ENCODE peak calls at places on chromosomes 11 and 22, in nine cellular contexts. O is CD4-positive, alpha-beta memory T cell; W is neural progenitor cell; Y is fibroblast of lung; Q is psoas muscle; P is CD8-positive, alpha-beta memory T cell; L is right atrium auricular region; N is thoracic aorta; C is mesendoderm. K is an unnamed sample. For H3K4me1, the result is how much of the 10 kb centered on the place peaks cover.

GRCh38 chr11:1938343-1939005 is 8.7 kb upstream of the MRPL23 start:
- DNase-seq in Y (no peak), O (peak), Q (peak), N (no peak), L (no peak), C (no peak), P (no peak), W (no peak), K (no peak)

GRCh38 chr11:75768112-75768908 is at the start of gene DGAT2:
- DNase-seq in O (peak), Y (peak), C (peak), W (peak), P (peak), L (peak), Q (peak), N (no peak), K (peak)

GRCh38 chr11:43486141-43486540 is 127.4 kb downstream of the TTC17 start:
- DNase-seq in W (no peak), P (no peak), Q (no peak), N (no peak), O (no peak), Y (no peak), L (no peak), C (no peak), K (no peak)

GRCh38 chr11:128361451-128362020 is 225.8 kb downstream of the ETS1 start:
- DNase-seq in Y (peak), L (no peak), P (no peak), W (no peak), Q (no peak), O (peak), C (no peak), N (no peak), K (no peak)

GRCh38 chr11:114176321-114176720 is 116.8 kb downstream of the ZBTB16 start:
- DNase-seq in L (no peak), P (no peak), W (no peak), N (no peak), C (no peak), Y (no peak), Q (peak), O (no peak), K (no peak)

GRCh38 chr11:33912405-33913361 is 20.8 kb upstream of the LMO2 start:
- DNase-seq in P (no peak), Q (peak), W (peak), O (no peak), N (no peak), L (no peak), Y (peak), C (peak), K (no peak)

GRCh38 chr11:31874631-31875191 is 63.6 kb upstream of the PAX6 start:
- DNase-seq in L (no peak), C (peak), W (peak), Q (no peak), Y (no peak), N (no peak), O (no peak), P (no peak), K (no peak)

GRCh38 chr11:69374110-69374981 is 80.4 kb downstream of the MYEOV start:
- DNase-seq in Y (no peak), W (no peak), P (no peak), O (no peak), Q (peak), N (no peak), C (no peak), L (peak), K (peak)

GRCh38 chr11:84686726-84687125 is 940.4 kb downstream of the DLG2 start:
- DNase-seq in C (peak), L (no peak), O (no peak), Q (no peak), P (no peak), W (no peak), Y (no peak), N (no peak), K (no peak)

GRCh38 chr11:104979839-104980238 is 11.5 kb upstream of the CASP4 start:
- DNase-seq in Y (no peak), P (no peak), W (no peak), Q (no peak), C (no peak), O (no peak), N (no peak), L (no peak), K (no peak)

GRCh38 chr11:78715639-78716311 is 141.1 kb upstream of the NARS2 start:
- DNase-seq in C (peak), Y (peak), O (no peak), L (no peak), P (no peak), N (peak), Q (no peak), W (peak), K (peak)

GRCh38 chr11:124897681-124898680 is at the start of gene ROBO4:
- DNase-seq in N (no peak), W (no peak), O (no peak), Y (peak), P (no peak), C (peak), Q (peak), L (no peak), K (no peak)

GRCh38 chr11:76657824-76658170 is 12.8 kb downstream of the LRRC32 start:
- DNase-seq in O (no peak), W (no peak), Y (no peak), L (no peak), C (no peak), P (no peak), Q (no peak), N (no peak), K (no peak)

GRCh38 chr11:119144825-119145476 is 3.9 kb upstream of the ABCG4 start:
- DNase-seq in Q (peak), C (peak), N (no peak), P (no peak), L (no peak), O (peak), Y (peak), W (peak), K (peak)

GRCh38 chr11:66070604-66071325 is 693 bp downstream of the PACS1 start:
- DNase-seq in P (no peak), L (peak), O (no peak), N (no peak), Q (peak), C (peak), W (peak), Y (peak), K (peak)

GRCh38 chr22:20435436-20436308 is 2.0 kb downstream of the SCARF2 start:
- DNase-seq in L (no peak), N (no peak), C (no peak), Y (no peak), O (no peak), Q (peak), P (no peak), W (no peak), K (no peak)

DNA sequence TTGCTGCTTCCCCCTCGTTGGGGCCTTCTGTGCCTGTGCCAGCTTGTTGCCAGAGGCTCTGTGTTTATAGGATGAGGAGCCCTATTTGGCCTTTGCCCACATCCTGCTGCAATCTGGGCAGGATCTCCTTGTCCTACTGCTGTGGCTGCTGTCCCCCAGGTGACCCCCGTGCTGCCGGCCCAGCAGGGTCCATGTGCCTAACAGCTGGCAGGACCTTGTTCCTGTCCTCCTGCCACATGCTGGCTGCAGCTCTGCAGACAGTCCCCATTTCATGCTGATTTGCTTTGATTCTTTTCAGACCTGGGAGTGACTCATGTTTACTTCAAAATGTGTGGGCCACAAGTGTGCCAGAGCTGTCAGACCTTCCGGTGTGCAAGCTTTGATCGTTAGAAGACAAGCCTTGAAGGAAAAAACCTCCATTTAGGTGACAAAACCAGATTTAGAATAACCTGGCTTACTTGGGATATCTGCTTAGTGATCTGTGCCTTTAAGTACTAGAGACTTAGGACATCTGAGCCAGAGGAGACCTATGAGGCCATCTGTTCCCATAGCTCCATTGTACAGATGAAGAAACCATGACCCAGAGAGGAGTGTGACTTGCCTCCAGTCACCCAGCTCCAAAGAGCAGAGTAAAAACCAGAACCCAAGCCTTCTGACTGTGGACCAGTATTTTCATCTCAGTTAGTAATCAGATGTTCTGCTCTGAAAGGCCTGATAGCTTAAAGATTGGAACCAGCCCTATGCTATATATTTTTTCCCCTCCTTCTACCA is 11.1 kb downstream of the NAV2 start:
- DNase-seq in O (peak), P (peak), C (no peak), W (no peak), Q (peak), L (no peak), Y (peak), N (peak), K (no peak)
- H3K4me1 ChIP-seq in O (under half), P (under half), C (under half), W (under half), Q (under half), L (under half), Y (under half), N (half or more), K (under half)

GRCh38 chr11:126034026-126034822 is 28.4 kb downstream of the CDON start:
- DNase-seq in L (no peak), N (no peak), Y (no peak), O (no peak), Q (no peak), C (peak), P (no peak), W (peak), K (no peak)
- H3K27ac ChIP-seq in L (no peak), N (no peak), Y (no peak), O (no peak), Q (no peak), C (no peak), P (no peak), W (no peak), K (no peak)

DNA sequence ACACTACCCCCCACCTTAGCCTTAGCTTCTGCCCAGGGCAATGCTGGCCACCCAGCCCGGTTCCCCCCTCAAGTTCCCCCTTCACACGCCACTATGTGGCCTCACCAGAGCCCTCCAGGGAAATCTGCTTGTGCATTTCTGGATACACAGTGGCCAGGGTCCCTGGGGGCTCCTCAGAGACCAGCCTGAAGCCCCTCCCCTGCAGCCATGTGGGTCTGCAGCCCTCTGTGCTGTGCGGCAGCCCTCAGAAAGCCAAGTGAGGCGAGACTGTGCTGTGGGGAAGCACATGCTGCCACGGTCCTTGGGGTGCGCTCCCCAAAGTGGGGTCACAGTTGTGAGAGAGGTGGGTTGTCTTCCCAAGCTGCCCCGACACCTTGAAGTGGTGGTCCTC is 2.1 kb upstream of the PLXNB2 start:
- DNase-seq in L (no peak), C (no peak), W (no peak), Q (no peak), P (no peak), Y (no peak), N (no peak), O (peak), K (no peak)
- H3K4me1 ChIP-seq in L (under half), C (under half), W (under half), Q (under half), P (under half), Y (under half), N (under half), O (under half), K (under half)

DNA sequence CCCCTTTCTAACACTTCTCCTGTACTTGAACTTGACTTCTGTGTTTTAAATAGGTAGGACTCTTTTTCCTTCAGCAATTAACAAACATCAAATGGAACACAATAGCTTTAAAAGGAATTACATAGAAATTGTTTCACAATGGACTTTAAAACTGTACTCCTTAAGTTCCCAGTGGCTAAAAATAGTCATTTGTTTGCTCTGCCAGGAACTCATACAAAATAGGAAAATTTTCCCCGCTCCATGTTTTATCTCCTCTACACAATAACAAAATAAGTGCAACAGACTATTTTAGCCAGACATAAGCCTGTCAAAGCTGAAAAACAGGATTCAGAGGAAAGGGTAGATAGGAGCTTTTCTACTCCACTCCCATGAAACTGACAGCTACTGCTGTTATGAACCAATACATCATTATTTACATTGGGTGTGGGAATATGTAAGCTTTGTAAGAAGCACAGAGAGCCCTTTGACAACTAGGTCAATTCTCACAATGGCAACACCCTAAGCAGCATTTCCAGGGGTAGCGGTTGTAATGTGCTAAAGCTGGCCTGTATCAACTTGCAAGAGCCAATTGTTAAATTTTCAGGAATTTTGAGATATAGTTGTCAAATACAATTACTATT is 90.0 kb downstream of the STK33 start:
- DNase-seq in P (no peak), Q (no peak), O (no peak), Y (no peak), L (no peak), C (no peak), N (no peak), W (no peak), K (no peak)
- H3K27ac ChIP-seq in P (no peak), Q (no peak), O (no peak), Y (no peak), L (no peak), C (no peak), N (no peak), W (no peak), K (peak)

DNA sequence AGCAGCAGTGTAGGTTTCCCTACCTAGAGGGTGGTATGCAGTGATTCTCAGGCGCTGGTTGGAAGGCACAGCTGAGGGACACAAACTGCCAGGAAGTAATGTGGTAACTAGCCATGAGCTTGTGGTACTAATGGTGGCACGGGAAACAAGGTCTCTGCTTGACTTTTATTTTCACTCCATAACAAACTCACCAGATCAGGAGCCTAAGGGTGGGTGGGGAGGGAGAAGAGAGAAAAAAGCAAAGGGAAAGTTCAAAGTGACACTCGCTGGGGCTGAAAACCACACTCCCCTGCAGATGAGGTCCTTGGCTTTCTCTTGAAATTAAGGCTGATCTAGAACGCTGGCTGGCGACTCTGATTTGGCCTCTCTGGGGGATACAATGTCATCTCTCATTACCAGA is 22.0 kb downstream of the TRAF6 start:
- DNase-seq in C (no peak), Y (no peak), P (no peak), Q (no peak), L (no peak), W (no peak), O (no peak), N (no peak), K (no peak)
- H3K4me1 ChIP-seq in C (under half), Y (under half), P (under half), Q (under half), L (under half), W (under half), O (under half), N (under half), K (under half)

GRCh38 chr11:26996056-26996455 is 2.1 kb downstream of the FIBIN start:
- DNase-seq in N (no peak), L (no peak), W (no peak), Y (peak), O (no peak), P (no peak), C (no peak), Q (no peak), K (no peak)

GRCh38 chr11:26994579-26995210 is 783 bp downstream of the FIBIN start:
- DNase-seq in P (no peak), N (no peak), C (no peak), Q (peak), W (no peak), Y (no peak), O (peak), L (no peak), K (no peak)

GRCh38 chr11:26992031-26992541 is 1.8 kb upstream of the FIBIN start:
- DNase-seq in P (no peak), O (no peak), Q (no peak), W (no peak), Y (peak), C (no peak), N (no peak), L (no peak), K (no peak)

DNA sequence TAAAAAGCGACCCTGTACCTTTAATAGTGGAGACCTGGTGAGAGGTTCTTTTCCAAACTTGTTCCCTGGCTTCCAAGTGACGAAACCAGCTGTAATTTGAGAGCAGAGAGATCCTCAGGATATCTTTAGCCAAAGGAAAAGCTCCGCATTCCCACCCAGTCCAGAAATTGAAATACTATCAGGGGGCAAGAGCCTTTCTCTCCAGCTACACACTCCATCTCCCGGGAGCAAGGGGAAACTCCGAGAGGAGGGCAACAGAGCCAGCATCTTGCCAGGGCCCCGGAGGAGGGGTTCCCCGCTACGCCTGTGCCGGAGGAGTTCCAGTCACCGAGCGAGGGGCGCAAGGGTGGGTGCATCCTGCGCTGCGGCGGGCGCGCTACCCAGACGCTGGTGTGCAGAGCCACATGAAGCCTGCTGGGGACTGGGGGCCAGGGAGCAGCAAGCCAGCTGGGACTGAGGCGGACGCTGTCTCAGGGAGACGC is at the start of gene FIBIN:
- DNase-seq in O (peak), N (no peak), Q (peak), C (peak), P (no peak), Y (peak), L (no peak), W (peak), K (peak)
- H3K27ac ChIP-seq in O (no peak), N (peak), Q (peak), C (no peak), P (no peak), Y (peak), L (peak), W (no peak), K (no peak)

K was measured in testis.